ENCODE peak calls at places on chromosome X, in seven cellular contexts. One of them, this sample, is unnamed.

GRCh38 chrX:148412006-148412405 is 88.4 kb upstream of the AFF2 start:
- DNase-seq in psoas muscle: no peak
- DNase-seq in upper lobe of right lung: no peak
- DNase-seq in cardiac fibroblast: no peak
- DNase-seq in SK-N-SH: no peak
- DNase-seq in omental fat pad: no peak
- DNase-seq in uterus: no peak
- DNase-seq in this sample: no peak

GRCh38 chrX:153546386-153546785 is 28.9 kb downstream of the ATP2B3 start:
- DNase-seq in psoas muscle: no peak
- DNase-seq in upper lobe of right lung: no peak
- DNase-seq in cardiac fibroblast: no peak
- DNase-seq in SK-N-SH: no peak
- DNase-seq in omental fat pad: no peak
- DNase-seq in uterus: no peak
- DNase-seq in this sample: no peak

GRCh38 chrX:65677954-65678469 is 10.6 kb downstream of the MSN start:
- DNase-seq in psoas muscle: no peak
- DNase-seq in upper lobe of right lung: no peak
- DNase-seq in cardiac fibroblast: peak; percentile 93
- DNase-seq in SK-N-SH: no peak
- DNase-seq in omental fat pad: no peak
- DNase-seq in uterus: peak; percentile 83
- DNase-seq in this sample: no peak

GRCh38 chrX:129663171-129663570 is 8.4 kb upstream of the APLN start:
- DNase-seq in psoas muscle: no peak
- DNase-seq in upper lobe of right lung: no peak
- DNase-seq in cardiac fibroblast: peak; percentile 84
- DNase-seq in SK-N-SH: no peak
- DNase-seq in omental fat pad: no peak
- DNase-seq in uterus: no peak
- DNase-seq in this sample: no peak

GRCh38 chrX:133888941-133889340 is 96.5 kb downstream of the GPC3 start:
- DNase-seq in psoas muscle: no peak
- DNase-seq in upper lobe of right lung: no peak
- DNase-seq in cardiac fibroblast: no peak
- DNase-seq in SK-N-SH: no peak
- DNase-seq in omental fat pad: no peak
- DNase-seq in uterus: no peak
- DNase-seq in this sample: no peak

GRCh38 chrX:140799216-140799615 is 89.7 kb downstream of the LINC00632 start:
- DNase-seq in psoas muscle: no peak
- DNase-seq in upper lobe of right lung: no peak
- DNase-seq in cardiac fibroblast: no peak
- DNase-seq in SK-N-SH: no peak
- DNase-seq in omental fat pad: no peak
- DNase-seq in uterus: no peak
- DNase-seq in this sample: no peak

GRCh38 chrX:23822397-23822796 is 39.4 kb downstream of the SAT1 start:
- DNase-seq in psoas muscle: no peak
- DNase-seq in upper lobe of right lung: no peak
- DNase-seq in cardiac fibroblast: no peak
- DNase-seq in SK-N-SH: no peak
- DNase-seq in omental fat pad: no peak
- DNase-seq in uterus: no peak
- DNase-seq in this sample: no peak

GRCh38 chrX:13463608-13464007 is 105.8 kb upstream of the EGFL6 start:
- DNase-seq in psoas muscle: peak; percentile 49
- DNase-seq in upper lobe of right lung: no peak
- DNase-seq in cardiac fibroblast: peak; percentile 85
- DNase-seq in SK-N-SH: no peak
- DNase-seq in omental fat pad: no peak
- DNase-seq in uterus: peak; percentile 78
- DNase-seq in this sample: no peak

GRCh38 chrX:23993012-23993633 is 33.9 kb downstream of the KLHL15 start:
- DNase-seq in psoas muscle: no peak
- DNase-seq in upper lobe of right lung: no peak
- DNase-seq in cardiac fibroblast: peak; percentile 36
- DNase-seq in SK-N-SH: no peak
- DNase-seq in omental fat pad: no peak
- DNase-seq in uterus: no peak
- DNase-seq in this sample: no peak

GRCh38 chrX:1075741-1076140 is 136.7 kb downstream of the CRLF2 start:
- DNase-seq in psoas muscle: no peak
- DNase-seq in upper lobe of right lung: peak; percentile 0
- DNase-seq in cardiac fibroblast: no peak
- DNase-seq in SK-N-SH: no peak
- DNase-seq in omental fat pad: no peak
- DNase-seq in uterus: no peak
- DNase-seq in this sample: no peak

GRCh38 chrX:7132335-7133035 is 15.0 kb upstream of the STS start:
- DNase-seq in psoas muscle: no peak
- DNase-seq in upper lobe of right lung: peak; percentile 67
- DNase-seq in cardiac fibroblast: peak; percentile 70
- DNase-seq in SK-N-SH: no peak
- DNase-seq in omental fat pad: no peak
- DNase-seq in uterus: no peak
- DNase-seq in this sample: no peak

GRCh38 chrX:10755477-10756334 is 135.3 kb upstream of the MID1 start:
- DNase-seq in psoas muscle: no peak
- DNase-seq in upper lobe of right lung: no peak
- DNase-seq in cardiac fibroblast: peak; percentile 74
- DNase-seq in SK-N-SH: no peak
- DNase-seq in omental fat pad: no peak
- DNase-seq in uterus: peak; percentile 27
- DNase-seq in this sample: no peak

GRCh38 chrX:12567857-12568256 is 223.4 kb upstream of the PRPS2 start:
- DNase-seq in psoas muscle: no peak
- DNase-seq in upper lobe of right lung: no peak
- DNase-seq in cardiac fibroblast: peak; percentile 26
- DNase-seq in SK-N-SH: peak; percentile 17
- DNase-seq in omental fat pad: no peak
- DNase-seq in uterus: no peak
- DNase-seq in this sample: no peak

GRCh38 chrX:44106864-44107263 is 133.7 kb upstream of the NDP start:
- DNase-seq in psoas muscle: no peak
- DNase-seq in upper lobe of right lung: no peak
- DNase-seq in cardiac fibroblast: no peak
- DNase-seq in SK-N-SH: no peak
- DNase-seq in omental fat pad: no peak
- DNase-seq in uterus: no peak
- DNase-seq in this sample: no peak
- TF ChIP-seq CTCF in psoas muscle: no peak
- TF ChIP-seq CTCF in upper lobe of right lung: no peak
- TF ChIP-seq CTCF in cardiac fibroblast: no peak
- TF ChIP-seq CTCF in SK-N-SH: no peak
- TF ChIP-seq CTCF in omental fat pad: no peak
- TF ChIP-seq CTCF in uterus: no peak
- TF ChIP-seq CTCF in this sample: no peak

DNA sequence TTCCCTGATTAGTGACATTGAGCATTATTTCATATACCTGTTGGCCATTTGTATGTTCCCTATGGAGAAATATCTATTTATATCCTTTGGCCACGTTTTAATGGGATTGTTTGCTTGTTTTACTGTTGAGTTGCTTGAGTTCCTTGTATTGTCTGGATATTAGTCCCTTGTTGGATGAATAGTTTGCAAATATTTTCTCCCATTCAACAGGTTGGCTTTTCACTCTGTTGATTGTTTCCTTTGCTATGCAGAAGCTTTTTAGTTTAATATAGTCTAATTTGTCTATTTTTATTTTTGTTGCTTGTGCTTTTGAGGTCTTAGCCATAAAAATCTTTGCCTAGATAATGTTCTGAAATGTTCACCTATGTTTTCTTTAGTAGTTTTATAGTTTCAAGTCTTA is 60.2 kb upstream of the HUWE1 start:
- DNase-seq in psoas muscle: no peak
- DNase-seq in upper lobe of right lung: no peak
- DNase-seq in cardiac fibroblast: no peak
- DNase-seq in SK-N-SH: no peak
- DNase-seq in omental fat pad: no peak
- DNase-seq in uterus: no peak
- DNase-seq in this sample: no peak
- TF ChIP-seq CTCF in psoas muscle: no peak
- TF ChIP-seq CTCF in upper lobe of right lung: no peak
- TF ChIP-seq CTCF in cardiac fibroblast: no peak
- TF ChIP-seq CTCF in SK-N-SH: no peak
- TF ChIP-seq CTCF in omental fat pad: no peak
- TF ChIP-seq CTCF in uterus: no peak
- TF ChIP-seq CTCF in this sample: no peak

GRCh38 chrX:48496660-48497059 is 12.1 kb upstream of the PORCN start:
- DNase-seq in psoas muscle: no peak
- DNase-seq in upper lobe of right lung: no peak
- DNase-seq in cardiac fibroblast: no peak
- DNase-seq in SK-N-SH: no peak
- DNase-seq in omental fat pad: no peak
- DNase-seq in uterus: no peak
- DNase-seq in this sample: no peak

GRCh38 chrX:48491809-48492208 is 15.8 kb downstream of the FTSJ1 start:
- DNase-seq in psoas muscle: no peak
- DNase-seq in upper lobe of right lung: no peak
- DNase-seq in cardiac fibroblast: no peak
- DNase-seq in SK-N-SH: no peak
- DNase-seq in omental fat pad: no peak
- DNase-seq in uterus: no peak
- DNase-seq in this sample: no peak

GRCh38 chrX:48490661-48491060 is 14.7 kb downstream of the FTSJ1 start:
- DNase-seq in psoas muscle: no peak
- DNase-seq in upper lobe of right lung: no peak
- DNase-seq in cardiac fibroblast: no peak
- DNase-seq in SK-N-SH: no peak
- DNase-seq in omental fat pad: no peak
- DNase-seq in uterus: no peak
- DNase-seq in this sample: no peak

GRCh38 chrX:48492293-48492910 is 16.4 kb upstream of the PORCN start:
- DNase-seq in psoas muscle: no peak
- DNase-seq in upper lobe of right lung: no peak
- DNase-seq in cardiac fibroblast: peak; percentile 26
- DNase-seq in SK-N-SH: no peak
- DNase-seq in omental fat pad: no peak
- DNase-seq in uterus: no peak
- DNase-seq in this sample: no peak

GRCh38 chrX:48493890-48494364 is 14.9 kb upstream of the PORCN start:
- DNase-seq in psoas muscle: no peak
- DNase-seq in upper lobe of right lung: no peak
- DNase-seq in cardiac fibroblast: peak; percentile 61
- DNase-seq in SK-N-SH: no peak
- DNase-seq in omental fat pad: no peak
- DNase-seq in uterus: no peak
- DNase-seq in this sample: no peak
- TF ChIP-seq CTCF in psoas muscle: no peak
- TF ChIP-seq CTCF in upper lobe of right lung: peak; percentile 27
- TF ChIP-seq CTCF in cardiac fibroblast: peak; percentile 35
- TF ChIP-seq CTCF in SK-N-SH: peak; percentile 50
- TF ChIP-seq CTCF in omental fat pad: no peak
- TF ChIP-seq CTCF in uterus: no peak
- TF ChIP-seq CTCF in this sample: peak; percentile 26

GRCh38 chrX:54711735-54712134 is 86.3 kb downstream of the ITIH6 start:
- DNase-seq in psoas muscle: no peak
- DNase-seq in upper lobe of right lung: no peak
- DNase-seq in cardiac fibroblast: no peak
- DNase-seq in SK-N-SH: no peak
- DNase-seq in omental fat pad: no peak
- DNase-seq in uterus: no peak
- DNase-seq in this sample: no peak

GRCh38 chrX:54710920-54711319 is 87.1 kb downstream of the ITIH6 start:
- DNase-seq in psoas muscle: no peak
- DNase-seq in upper lobe of right lung: no peak
- DNase-seq in cardiac fibroblast: no peak
- DNase-seq in SK-N-SH: no peak
- DNase-seq in omental fat pad: no peak
- DNase-seq in uterus: no peak
- DNase-seq in this sample: no peak

GRCh38 chrX:54708404-54708803 is 89.7 kb downstream of the ITIH6 start:
- DNase-seq in psoas muscle: no peak
- DNase-seq in upper lobe of right lung: no peak
- DNase-seq in cardiac fibroblast: no peak
- DNase-seq in SK-N-SH: no peak
- DNase-seq in omental fat pad: no peak
- DNase-seq in uterus: no peak
- DNase-seq in this sample: no peak
- TF ChIP-seq CTCF in psoas muscle: no peak
- TF ChIP-seq CTCF in upper lobe of right lung: no peak
- TF ChIP-seq CTCF in cardiac fibroblast: no peak
- TF ChIP-seq CTCF in SK-N-SH: no peak
- TF ChIP-seq CTCF in omental fat pad: no peak
- TF ChIP-seq CTCF in uterus: no peak
- TF ChIP-seq CTCF in this sample: no peak

DNA sequence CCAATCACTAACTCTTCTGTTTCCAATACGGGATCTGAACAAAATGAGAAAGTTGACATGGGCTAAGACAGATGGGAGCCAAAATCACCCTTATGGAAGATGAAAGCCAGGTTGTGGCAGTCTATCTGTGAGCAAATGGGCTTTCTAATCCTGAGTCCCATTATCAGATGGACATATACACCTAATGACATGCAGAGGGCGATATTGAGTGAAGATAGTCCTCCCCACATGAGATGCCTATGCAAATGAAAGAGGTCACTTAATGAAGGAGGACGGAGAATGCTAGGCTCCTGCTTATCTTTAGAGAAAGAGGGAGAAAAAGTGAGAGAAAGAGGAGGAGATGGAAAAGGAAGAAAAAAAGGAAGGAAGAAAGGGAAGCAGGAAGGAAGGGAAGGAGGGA is 547.5 kb downstream of the NLGN4X start:
- DNase-seq in psoas muscle: no peak
- DNase-seq in upper lobe of right lung: no peak
- DNase-seq in cardiac fibroblast: no peak
- DNase-seq in SK-N-SH: peak; percentile 22
- DNase-seq in omental fat pad: no peak
- DNase-seq in uterus: no peak
- DNase-seq in this sample: no peak
- TF ChIP-seq CTCF in psoas muscle: no peak
- TF ChIP-seq CTCF in upper lobe of right lung: no peak
- TF ChIP-seq CTCF in cardiac fibroblast: no peak
- TF ChIP-seq CTCF in SK-N-SH: peak; percentile 34
- TF ChIP-seq CTCF in omental fat pad: no peak
- TF ChIP-seq CTCF in uterus: no peak
- TF ChIP-seq CTCF in this sample: peak; percentile 26

DNA sequence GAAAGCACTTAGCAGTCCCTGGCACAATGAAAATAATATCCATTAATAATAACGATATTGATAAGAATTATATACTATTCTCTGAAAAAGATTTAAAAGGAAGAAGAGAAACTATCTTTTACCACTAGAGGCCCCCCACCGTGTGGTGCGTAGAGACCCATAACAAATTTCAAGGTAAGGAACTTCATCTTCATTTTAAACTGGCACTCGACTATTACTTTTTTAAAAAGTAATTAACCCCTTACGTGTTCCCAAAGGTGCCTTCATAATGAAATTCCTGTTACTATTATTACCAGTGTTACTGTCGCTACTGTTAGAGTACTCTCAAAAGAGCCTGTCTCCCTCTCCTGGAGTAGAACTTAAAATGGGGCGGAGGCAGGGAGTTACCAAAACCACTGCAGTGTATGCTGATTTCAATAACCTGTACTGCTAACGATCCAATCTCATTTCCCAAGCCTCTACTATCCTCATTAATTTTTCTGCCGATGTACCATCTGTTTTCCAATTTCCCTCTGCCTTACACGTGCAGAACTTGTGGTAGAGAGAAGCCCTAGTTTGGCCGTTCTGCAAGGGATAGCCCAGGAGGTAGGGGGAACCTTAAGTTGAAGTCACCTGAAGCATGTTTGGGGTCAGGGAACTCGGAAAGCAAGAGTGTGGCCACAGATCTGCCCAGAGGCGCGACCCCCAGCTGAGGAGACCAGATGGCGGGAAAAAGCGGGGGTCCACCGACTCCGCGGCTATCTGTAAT is 813 bp upstream of the STK26 start:
- DNase-seq in psoas muscle: no peak
- DNase-seq in upper lobe of right lung: no peak
- DNase-seq in cardiac fibroblast: peak; percentile 7
- DNase-seq in SK-N-SH: peak; percentile 19
- DNase-seq in omental fat pad: no peak
- DNase-seq in uterus: no peak
- DNase-seq in this sample: peak; percentile 33
- TF ChIP-seq CTCF in psoas muscle: no peak
- TF ChIP-seq CTCF in upper lobe of right lung: peak; percentile 23
- TF ChIP-seq CTCF in cardiac fibroblast: peak; percentile 28
- TF ChIP-seq CTCF in SK-N-SH: peak; percentile 57
- TF ChIP-seq CTCF in omental fat pad: no peak
- TF ChIP-seq CTCF in uterus: peak; percentile 32
- TF ChIP-seq CTCF in this sample: peak; percentile 44